ENCODE peak calls at places on chromosomes 5 and 9, in five cellular contexts. V is thyroid gland, W is gastrocnemius medialis, P is esophagus squamous epithelium, S is Peyer's patch. F is an unnamed sample. For H3K4me1, the result is how much of the 10 kb centered on the place peaks cover.

GRCh38 chr9:108142504-108143201 is 653.1 kb upstream of the KLF4 start:
- DNase-seq in S (peak), P (no peak), W (peak), V (peak), F (peak)

GRCh38 chr5:133261993-133262392 is 210.2 kb downstream of the HSPA4 start:
- DNase-seq in S (no peak), V (no peak), W (no peak), P (no peak), F (no peak)

GRCh38 chr9:94952553-94953373 is 226.3 kb downstream of the AOPEP start:
- DNase-seq in S (no peak), V (peak), W (no peak), P (no peak), F (no peak)

GRCh38 chr9:27436234-27436633 is 87.9 kb upstream of the IFNK start:
- DNase-seq in P (no peak), W (no peak), S (no peak), V (no peak), F (no peak)

GRCh38 chr5:79235222-79235577 is 731 bp upstream of the JMY start:
- DNase-seq in S (no peak), P (no peak), W (no peak), V (no peak), F (no peak)

GRCh38 chr5:181037365-181037861 is 2.7 kb upstream of the BTNL9 start:
- DNase-seq in W (no peak), P (no peak), V (no peak), S (no peak), F (peak)

GRCh38 chr9:95341262-95342011 is 23.9 kb upstream of the FANCC start:
- DNase-seq in S (no peak), P (no peak), V (no peak), W (no peak), F (no peak)

GRCh38 chr9:126624912-126625311 is 11.2 kb downstream of the LMX1B start:
- DNase-seq in V (no peak), S (no peak), W (no peak), P (no peak), F (no peak)

GRCh38 chr9:93308676-93309075 is 124.7 kb downstream of the WNK2 start:
- DNase-seq in W (no peak), S (no peak), P (no peak), V (no peak), F (peak)

GRCh38 chr9:37760416-37761165 is 7.0 kb downstream of the TRMT10B start:
- DNase-seq in V (no peak), W (no peak), P (no peak), S (no peak), F (no peak)

GRCh38 chr5:83924891-83925290 is 204.2 kb upstream of the HAPLN1 start:
- DNase-seq in P (no peak), V (no peak), W (no peak), S (no peak), F (no peak)

GRCh38 chr5:119315516-119315949 is 40.3 kb upstream of the TNFAIP8 start:
- DNase-seq in S (no peak), V (peak), W (no peak), P (no peak), F (peak)

GRCh38 chr5:68265822-68266395 is 50.4 kb downstream of the PIK3R1 start:
- DNase-seq in P (no peak), W (no peak), S (no peak), V (no peak), F (no peak)

GRCh38 chr5:91146905-91147600 is 236.1 kb downstream of the ARRDC3 start:
- DNase-seq in S (no peak), P (no peak), V (no peak), W (no peak), F (peak)

GRCh38 chr9:136178061-136178772 is 26.7 kb downstream of the LHX3 start:
- DNase-seq in S (no peak), V (no peak), W (no peak), P (no peak), F (no peak)

GRCh38 chr5:125823572-125823971 is 599.6 kb upstream of the GRAMD2B start:
- DNase-seq in S (no peak), V (no peak), P (no peak), W (no peak), F (no peak)

GRCh38 chr5:42390115-42390514 is 33.1 kb upstream of the GHR start:
- DNase-seq in P (no peak), V (no peak), W (no peak), S (no peak), F (no peak)

GRCh38 chr5:9617191-9617590 is 13.0 kb downstream of the TAS2R1 start:
- DNase-seq in V (no peak), S (no peak), W (no peak), P (no peak), F (no peak)

GRCh38 chr5:140041099-140041491 is 2.0 kb downstream of the NRG2 start:
- DNase-seq in P (no peak), W (peak), V (no peak), S (no peak), F (no peak)

GRCh38 chr5:90221947-90222346 is 187.6 kb downstream of the CETN3 start:
- DNase-seq in W (no peak), P (no peak), V (no peak), S (no peak), F (no peak)

GRCh38 chr9:16708638-16709435 is 161.6 kb downstream of the BNC2 start:
- DNase-seq in V (no peak), P (no peak), S (no peak), W (no peak), F (no peak)

DNA sequence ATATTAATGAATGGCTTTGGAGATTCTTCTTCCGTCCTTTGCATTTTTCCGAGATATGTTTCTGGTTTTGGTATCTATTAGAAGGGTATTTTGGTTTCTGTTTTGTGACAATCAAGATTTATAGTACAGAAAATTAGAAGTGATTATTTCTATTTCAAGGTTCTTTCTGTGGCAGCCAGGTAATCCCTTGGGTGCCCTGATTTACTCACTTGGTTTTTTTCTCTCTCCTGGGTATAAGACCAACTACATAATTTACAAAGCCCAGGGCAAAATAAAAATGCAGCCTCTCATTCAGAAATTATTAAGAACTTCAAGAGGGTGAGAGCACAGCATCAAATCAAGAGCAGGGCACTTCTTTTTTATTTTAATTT is 2.0 kb upstream of the RNF14 start:
- DNase-seq in V (no peak), P (no peak), S (no peak), W (no peak), F (no peak)
- TF ChIP-seq POLR2A in V (no peak), P (no peak), S (no peak), W (no peak), F (no peak)

GRCh38 chr9:114372971-114373591 is 14.7 kb downstream of the AKNA start:
- DNase-seq in W (no peak), V (no peak), P (peak), S (peak), F (peak)
- H3K4me1 ChIP-seq in W (under half), V (under half), P (under half), S (under half), F (half or more)

GRCh38 chr5:6644841-6645240 is 11.6 kb downstream of the SRD5A1 start:
- DNase-seq in W (no peak), V (no peak), P (no peak), S (no peak), F (no peak)

GRCh38 chr5:6637022-6637421 is 3.8 kb downstream of the SRD5A1 start:
- DNase-seq in S (no peak), P (no peak), W (no peak), V (no peak), F (no peak)

GRCh38 chr5:6638236-6638635 is 5.0 kb downstream of the SRD5A1 start:
- DNase-seq in P (no peak), V (no peak), W (no peak), S (no peak), F (no peak)

GRCh38 chr5:6637590-6637989 is 4.3 kb downstream of the SRD5A1 start:
- DNase-seq in V (no peak), W (no peak), P (no peak), S (no peak), F (no peak)

DNA sequence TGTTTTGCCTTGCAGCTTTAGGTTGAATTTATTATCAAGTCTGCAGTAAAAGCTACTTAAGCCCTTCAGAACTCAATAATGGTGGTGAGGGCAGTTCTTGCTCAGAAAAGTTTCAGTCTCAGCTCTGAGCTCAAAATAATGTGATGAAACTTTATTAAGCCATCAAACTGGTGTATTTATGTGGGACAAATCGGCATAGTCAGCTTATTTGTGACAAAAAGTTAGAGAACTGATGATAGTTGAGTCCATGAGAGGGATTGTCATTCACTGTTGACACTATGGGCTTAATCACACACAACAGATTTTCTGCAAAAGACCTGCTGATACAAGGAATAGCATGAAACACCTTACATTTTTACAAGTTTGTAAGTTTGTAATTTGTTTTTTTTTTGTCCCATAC is 9.4 kb downstream of the SRD5A1 start:
- DNase-seq in V (no peak), S (no peak), P (no peak), W (no peak), F (no peak)
- H3K27ac ChIP-seq in V (no peak), S (no peak), P (no peak), W (no peak), F (no peak)

GRCh38 chr5:34709861-34710673 is 53.9 kb downstream of the RAI14 start:
- DNase-seq in V (no peak), W (no peak), S (no peak), P (no peak), F (no peak)
- TF ChIP-seq POLR2A in V (no peak), W (no peak), S (no peak), P (no peak), F (no peak)

DNA sequence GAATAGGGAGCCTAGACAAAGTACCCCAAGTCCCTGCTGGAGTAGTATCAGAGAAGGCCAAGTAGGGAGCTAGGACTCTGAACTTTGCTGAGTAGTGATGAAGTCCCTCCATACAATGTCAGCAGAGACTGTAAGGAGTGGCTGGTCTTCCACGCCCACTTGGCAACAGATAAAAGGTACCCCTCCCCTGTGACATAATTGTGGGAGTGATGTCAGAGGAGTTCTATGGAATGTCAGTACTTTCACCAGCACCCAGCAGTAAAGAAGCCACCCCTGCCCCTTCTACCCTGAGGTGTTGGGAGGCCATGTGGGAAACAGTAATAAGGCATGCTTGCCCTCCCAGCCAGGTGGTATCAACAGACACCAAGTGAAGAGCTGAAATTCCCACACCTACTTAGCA is 143.9 kb downstream of the SLIT3 start:
- DNase-seq in V (no peak), S (no peak), W (no peak), P (no peak), F (no peak)
- H3K4me1 ChIP-seq in V (under half), S (under half), W (under half), P (under half), F (under half)

GRCh38 chr5:23996525-23996924 is 489.1 kb downstream of the PRDM9 start:
- DNase-seq in P (no peak), W (no peak), S (no peak), V (no peak), F (no peak)

GRCh38 chr5:23991406-23991805 is 484.0 kb downstream of the PRDM9 start:
- DNase-seq in P (no peak), S (no peak), V (no peak), W (no peak), F (no peak)

GRCh38 chr5:23994581-23995370 is 487.4 kb downstream of the PRDM9 start:
- DNase-seq in V (no peak), P (no peak), W (no peak), S (no peak), F (no peak)
- H3K27ac ChIP-seq in V (no peak), P (no peak), W (no peak), S (no peak), F (no peak)

DNA sequence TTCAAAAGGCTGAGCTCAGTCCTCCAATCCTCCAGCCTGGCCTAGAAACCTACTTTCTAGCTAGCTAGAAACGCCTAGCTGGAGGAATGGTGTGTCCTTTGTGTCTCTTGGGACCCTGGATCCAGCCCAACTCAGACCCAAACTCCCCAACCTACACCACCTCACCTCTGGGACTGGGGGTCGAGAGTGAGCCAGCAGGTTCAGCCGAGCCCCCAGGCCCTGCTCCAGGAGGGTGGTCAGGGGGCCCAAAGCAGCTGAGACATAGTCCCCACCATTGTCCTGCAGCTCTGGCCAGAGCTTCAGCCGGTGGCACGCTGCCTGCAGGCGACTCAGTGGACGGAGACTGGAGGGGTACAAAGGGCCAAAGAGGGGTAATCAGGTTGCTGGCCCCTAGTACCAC is 6.2 kb downstream of the NOL6 start:
- DNase-seq in S (peak), V (no peak), P (no peak), W (no peak), F (peak)
- TF ChIP-seq POLR2A in S (no peak), V (no peak), P (no peak), W (no peak), F (no peak)

DNA sequence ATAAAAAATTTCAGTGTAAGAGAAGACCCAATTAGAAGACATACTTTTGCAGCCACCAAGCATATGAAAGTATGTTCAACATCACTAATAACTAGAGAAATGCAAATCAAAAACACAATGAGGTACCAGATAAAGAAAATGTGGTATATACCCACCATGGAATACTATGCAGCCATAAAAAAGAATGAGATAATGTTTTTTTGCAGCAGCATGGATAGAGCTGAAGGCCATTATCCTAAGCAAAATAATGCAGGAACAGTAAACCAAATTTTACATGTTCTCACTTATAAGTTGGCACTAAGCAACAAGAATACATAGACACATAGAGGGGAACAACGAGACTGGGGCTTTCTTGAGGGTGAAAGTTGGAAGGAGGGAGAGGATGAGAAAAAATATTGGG is 6.9 kb upstream of the SPATA9 start:
- DNase-seq in W (no peak), V (no peak), S (no peak), P (no peak), F (no peak)
- H3K4me1 ChIP-seq in W (under half), V (under half), S (under half), P (under half), F (under half)

GRCh38 chr5:149828161-149829011 is 98.3 kb downstream of the PPARGC1B start:
- DNase-seq in V (peak), S (peak), P (no peak), W (peak), F (peak)
- H3K27ac ChIP-seq in V (no peak), S (no peak), P (peak), W (peak), F (no peak)

DNA sequence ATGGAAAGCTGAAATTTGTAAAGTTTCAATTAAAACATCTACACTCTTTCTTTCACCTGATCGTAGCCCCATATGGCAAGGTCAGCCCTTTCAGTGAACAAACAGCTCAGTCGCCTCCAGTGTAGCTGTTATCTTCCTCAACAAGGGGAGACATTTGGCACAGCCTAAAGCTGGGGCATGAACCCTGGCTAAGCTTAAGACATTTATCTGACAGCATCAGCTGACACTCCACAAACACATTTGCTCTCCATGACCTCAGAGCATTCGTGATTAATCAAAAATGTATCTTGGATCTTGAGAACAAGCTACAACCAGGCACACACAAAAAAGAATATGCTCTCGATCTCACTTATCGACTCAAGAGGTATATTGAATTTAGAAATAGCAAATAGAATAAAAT is 67.3 kb downstream of the POU5F2 start:
- DNase-seq in P (no peak), S (no peak), W (no peak), V (no peak), F (no peak)
- TF ChIP-seq POLR2A in P (no peak), S (no peak), W (no peak), V (no peak), F (no peak)